ENCODE peak calls at places on chromosome 12, in seven cellular contexts. C is left ventricle myocardium inferior, K is testis, R is HL-60, A is stomach, D is lung, L is A549. Y is an unnamed sample.

GRCh38 chr12:64679487-64679983 is 69.2 kb downstream of the RASSF3 start:
- DNase-seq in C (peak; percentile 78), K (no peak), R (no peak), A (peak; percentile 71), D (peak; percentile 72), L (peak; percentile 91), Y (peak; percentile 67)

GRCh38 chr12:123519151-123520001 is 14.1 kb downstream of the RILPL1 start:
- DNase-seq in C (peak; percentile 75), K (no peak), R (no peak), A (no peak), D (peak; percentile 75), L (peak; percentile 64), Y (no peak)

GRCh38 chr12:68773582-68773981 is 27.6 kb downstream of the SLC35E3 start:
- DNase-seq in C (no peak), K (no peak), R (no peak), A (no peak), D (no peak), L (no peak), Y (no peak)

GRCh38 chr12:101859664-101860607 is 17.4 kb upstream of the DRAM1 start:
- DNase-seq in C (no peak), K (no peak), R (no peak), A (no peak), D (no peak), L (no peak), Y (no peak)

GRCh38 chr12:69898236-69898635 is 73.2 kb downstream of the MYRFL start:
- DNase-seq in C (no peak), K (no peak), R (no peak), A (no peak), D (no peak), L (no peak), Y (no peak)

GRCh38 chr12:54251667-54252284 is 28.1 kb downstream of the CBX5 start:
- DNase-seq in C (no peak), K (no peak), R (peak; percentile 22), A (no peak), D (no peak), L (peak; percentile 51), Y (no peak)

GRCh38 chr12:13404631-13405473 is 208.3 kb downstream of the EMP1 start:
- DNase-seq in C (no peak), K (no peak), R (no peak), A (peak; percentile 59), D (no peak), L (no peak), Y (no peak)

GRCh38 chr12:3137268-3137761 is 60.1 kb downstream of the TSPAN9 start:
- DNase-seq in C (peak; percentile 76), K (peak; percentile 56), R (no peak), A (no peak), D (no peak), L (no peak), Y (no peak)

GRCh38 chr12:126926023-126926600 is 1340.9 kb upstream of the TMEM132C start:
- DNase-seq in C (no peak), K (peak; percentile 27), R (no peak), A (no peak), D (no peak), L (peak; percentile 6), Y (no peak)

GRCh38 chr12:69698054-69698453 is 1.0 kb downstream of the BEST3 start:
- DNase-seq in C (no peak), K (no peak), R (no peak), A (no peak), D (no peak), L (no peak), Y (no peak)

GRCh38 chr12:71174146-71174545 is 16.3 kb upstream of the TSPAN8 start:
- DNase-seq in C (no peak), K (no peak), R (no peak), A (no peak), D (no peak), L (no peak), Y (no peak)

DNA sequence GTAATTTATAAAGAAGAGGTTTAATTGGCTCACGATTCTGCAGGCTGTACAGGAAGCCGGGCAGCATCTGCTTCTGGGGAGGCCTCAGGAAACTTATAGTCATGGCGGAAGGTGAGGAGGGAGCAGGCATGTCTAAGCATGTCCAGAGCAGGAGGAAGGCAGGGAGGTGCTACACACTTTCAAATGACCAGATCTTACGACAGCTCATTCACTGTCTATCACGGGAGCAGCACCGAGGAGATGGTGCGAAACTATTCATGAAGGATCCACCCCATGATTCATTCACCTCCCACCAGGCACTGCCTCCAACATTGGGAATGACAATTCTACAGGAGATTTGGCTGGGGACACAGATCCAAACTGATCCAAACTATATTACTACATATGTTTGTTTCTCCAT is 10.0 kb downstream of the SFSWAP start:
- DNase-seq in C (no peak), K (no peak), R (no peak), A (no peak), D (no peak), L (peak; percentile 29), Y (no peak)
- H3K27ac ChIP-seq in C (no peak overlapping the region), K (no peak overlapping the region), R (no peak overlapping the region), A (no peak overlapping the region), D (no peak overlapping the region), L (peak overlapping the region; percentile 50), Y (no peak overlapping the region)

GRCh38 chr12:1533602-1534304 is 60.6 kb downstream of the FBXL14 start:
- DNase-seq in C (no peak), K (no peak), R (peak; percentile 59), A (no peak), D (no peak), L (no peak), Y (no peak)
- H3K4me3 ChIP-seq in C (no peak overlapping the region), K (no peak overlapping the region), R (no peak overlapping the region), A (peak overlapping the region; percentile 11), D (no peak overlapping the region), L (no peak overlapping the region), Y (no peak overlapping the region)

GRCh38 chr12:21413369-21414277 is 23.8 kb upstream of the PYROXD1 start:
- DNase-seq in C (no peak), K (no peak), R (no peak), A (no peak), D (no peak), L (peak; percentile 42), Y (no peak)

GRCh38 chr12:21416611-21417121 is 20.8 kb upstream of the PYROXD1 start:
- DNase-seq in C (no peak), K (no peak), R (no peak), A (no peak), D (no peak), L (peak; percentile 23), Y (no peak)

DNA sequence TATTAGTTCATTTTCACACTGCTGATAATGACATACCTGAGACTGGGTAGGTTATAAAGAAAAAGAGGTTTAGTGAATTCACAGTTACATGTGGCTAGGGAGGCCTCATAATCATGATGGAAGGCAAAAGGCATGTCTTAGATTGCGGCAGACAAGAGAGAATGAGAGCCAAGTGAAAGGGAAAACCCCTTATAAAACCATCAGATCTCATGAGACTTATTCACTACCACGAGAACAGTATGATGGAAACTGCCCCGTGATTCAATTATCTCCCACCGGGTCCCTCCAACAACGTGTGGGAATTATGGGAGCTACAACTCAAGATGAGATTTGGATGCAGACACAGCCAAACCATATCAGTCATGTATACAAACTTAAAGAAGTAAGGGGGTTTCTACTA is 19.1 kb upstream of the PYROXD1 start:
- DNase-seq in C (no peak), K (no peak), R (no peak), A (no peak), D (no peak), L (no peak), Y (no peak)
- H3K27ac ChIP-seq in C (no peak overlapping the region), K (no peak overlapping the region), R (no peak overlapping the region), A (no peak overlapping the region), D (no peak overlapping the region), L (no peak overlapping the region), Y (no peak overlapping the region)

GRCh38 chr12:21826549-21826940 is 52.0 kb upstream of the KCNJ8 start:
- DNase-seq in C (no peak), K (no peak), R (no peak), A (no peak), D (no peak), L (no peak), Y (no peak)

GRCh38 chr12:21827135-21827534 is 52.6 kb upstream of the KCNJ8 start:
- DNase-seq in C (no peak), K (no peak), R (no peak), A (no peak), D (no peak), L (no peak), Y (no peak)

GRCh38 chr12:21825924-21826548 is 51.5 kb upstream of the KCNJ8 start:
- DNase-seq in C (no peak), K (no peak), R (no peak), A (no peak), D (no peak), L (no peak), Y (no peak)

GRCh38 chr12:21819678-21820077 is 45.2 kb upstream of the KCNJ8 start:
- DNase-seq in C (no peak), K (no peak), R (no peak), A (no peak), D (no peak), L (no peak), Y (no peak)

DNA sequence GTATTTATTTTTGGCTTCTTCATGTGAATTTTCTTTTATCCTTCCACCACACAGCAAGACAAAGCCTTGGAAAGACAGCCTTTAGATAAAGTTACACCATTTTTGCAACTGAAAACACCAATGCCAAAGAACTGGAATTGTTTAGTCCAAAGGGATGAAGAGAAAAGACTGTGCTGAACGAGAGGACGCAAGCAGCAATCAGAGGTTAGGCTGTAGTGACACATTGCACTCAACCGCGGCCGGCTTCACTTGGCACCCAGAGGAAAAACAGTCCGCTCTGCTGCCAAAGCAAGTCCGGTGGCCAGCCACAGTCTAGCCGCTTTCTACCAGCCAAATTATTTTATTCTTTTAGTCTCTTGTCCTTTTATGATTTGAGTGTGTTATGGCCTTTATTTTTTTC is 49.1 kb upstream of the KCNJ8 start:
- DNase-seq in C (peak; percentile 65), K (no peak), R (no peak), A (no peak), D (peak; percentile 36), L (no peak), Y (no peak)
- H3K4me3 ChIP-seq in C (no peak overlapping the region), K (no peak overlapping the region), R (no peak overlapping the region), A (no peak overlapping the region), D (no peak overlapping the region), L (no peak overlapping the region), Y (no peak overlapping the region)

DNA sequence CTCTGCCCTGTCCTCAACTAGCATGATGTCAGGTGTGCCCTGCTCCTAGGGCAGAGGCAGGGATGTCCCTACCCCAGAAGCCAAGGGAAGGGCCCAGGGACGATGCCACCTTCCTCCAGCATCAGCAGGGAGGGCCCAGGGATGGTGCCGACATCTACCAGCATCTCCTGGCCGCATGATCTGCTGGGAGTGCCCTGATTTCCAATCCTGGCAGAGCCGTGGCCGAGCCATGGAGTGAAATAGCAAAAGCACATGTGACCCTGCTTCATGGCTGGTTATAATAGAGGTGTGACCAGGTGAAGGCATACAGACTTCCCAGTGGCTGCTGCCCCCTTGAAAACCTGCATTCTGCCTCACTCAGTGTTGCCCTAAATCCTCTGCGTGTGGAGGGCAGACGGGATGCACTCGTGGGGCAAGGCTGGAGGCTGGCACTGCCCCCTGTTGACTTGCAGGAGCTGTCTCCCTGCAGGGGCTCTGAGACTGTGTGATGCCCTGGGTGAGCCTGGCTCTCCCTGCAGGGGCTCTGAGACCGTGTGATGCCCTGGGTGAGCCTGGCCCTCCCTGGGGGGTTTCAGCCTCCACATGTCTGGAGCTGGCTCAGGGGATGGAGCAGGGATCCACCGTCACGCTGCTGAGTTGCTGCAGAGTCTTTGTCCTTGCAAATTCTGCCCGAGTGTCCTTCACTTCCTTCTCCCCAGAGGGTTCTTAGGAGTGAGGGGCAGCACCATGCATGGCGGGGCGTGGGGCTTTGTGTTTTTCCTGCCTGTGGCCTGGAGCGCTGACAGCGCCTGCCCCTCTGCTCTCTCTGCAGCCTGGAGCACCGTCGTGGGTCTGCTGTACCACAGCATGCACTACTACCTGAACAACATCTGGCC is 51.7 kb downstream of the ADGRD1 start:
- DNase-seq in C (no peak), K (no peak), R (no peak), A (no peak), D (no peak), L (no peak), Y (no peak)
- H3K27ac ChIP-seq in C (no peak overlapping the region), K (no peak overlapping the region), R (no peak overlapping the region), A (no peak overlapping the region), D (no peak overlapping the region), L (no peak overlapping the region), Y (no peak overlapping the region)

GRCh38 chr12:49548481-49548821 is 9.6 kb downstream of the KCNH3 start:
- DNase-seq in C (no peak), K (no peak), R (no peak), A (no peak), D (no peak), L (no peak), Y (no peak)
- H3K4me3 ChIP-seq in C (peak overlapping the region; percentile 65), K (no peak overlapping the region), R (no peak overlapping the region), A (peak overlapping the region; percentile 34), D (no peak overlapping the region), L (no peak overlapping the region), Y (peak overlapping the region; percentile 37)